ENCODE peak calls at places on chromosomes 3 and 15, in ten cellular contexts. Q is heart left ventricle; E is mucosa of descending colon; T is GM13977; K is CD4-positive, alpha-beta T cell; X is tibial artery; D is AG09309; H is stomach; Y is mesothelial cell of epicardium; S is fibroblast of mammary gland. P is an unnamed sample.

GRCh38 chr15:47129033-47129432 is 588.3 kb upstream of the SEMA6D start:
- DNase-seq in K (no peak), D (no peak), X (no peak), S (no peak), Y (no peak), Q (no peak), H (no peak), T (no peak), E (no peak), P (no peak)

GRCh38 chr15:68818671-68819450 is 1.8 kb downstream of the ANP32A start:
- DNase-seq in T (peak; percentile 62), Y (peak; percentile 59), S (peak; percentile 37), D (no peak), X (peak; percentile 77), E (peak; percentile 80), K (no peak), H (peak; percentile 35), Q (peak; percentile 83), P (no peak)

GRCh38 chr15:83843511-83843910 is 189.6 kb downstream of the ADAMTSL3 start:
- DNase-seq in Y (no peak), S (peak; percentile 96), D (no peak), H (no peak), Q (no peak), T (no peak), E (no peak), K (no peak), X (no peak), P (no peak)

GRCh38 chr15:83955806-83956265 is 279.7 kb upstream of the GOLGA6L4 start:
- DNase-seq in T (no peak), K (no peak), H (no peak), E (no peak), S (no peak), Q (no peak), D (no peak), Y (no peak), X (no peak), P (no peak)

GRCh38 chr3:186099178-186099577 is 9.7 kb downstream of the ETV5 start:
- DNase-seq in E (no peak), S (peak; percentile 74), K (no peak), D (no peak), H (peak; percentile 56), Y (peak; percentile 66), T (no peak), X (no peak), Q (no peak), P (peak; percentile 76)

GRCh38 chr3:172515130-172515918 is 7.9 kb downstream of the TNFSF10 start:
- DNase-seq in H (no peak), X (no peak), D (no peak), K (no peak), E (no peak), Q (no peak), Y (no peak), S (no peak), T (no peak), P (no peak)

GRCh38 chr15:63600001-63600645 is 2.9 kb downstream of the FBXL22 start:
- DNase-seq in S (no peak), D (no peak), Y (no peak), T (no peak), E (peak; percentile 73), Q (no peak), K (no peak), X (peak; percentile 79), H (no peak), P (no peak)

GRCh38 chr15:59273266-59273665 is 66.6 kb downstream of the LDHAL6B start:
- DNase-seq in K (no peak), T (no peak), S (no peak), E (no peak), X (no peak), H (no peak), Y (no peak), Q (no peak), D (no peak), P (no peak)

GRCh38 chr3:100603449-100603848 is 6.0 kb upstream of the ADGRG7 start:
- DNase-seq in Y (no peak), H (no peak), K (no peak), S (peak; percentile 54), Q (no peak), D (no peak), X (no peak), E (no peak), T (peak; percentile 27), P (peak; percentile 29)

GRCh38 chr3:41836360-41837134 is 125.4 kb downstream of the ULK4 start:
- DNase-seq in X (no peak), S (peak; percentile 7), D (no peak), K (no peak), T (peak; percentile 59), Y (no peak), H (peak; percentile 63), Q (no peak), E (no peak), P (no peak)

GRCh38 chr3:132083583-132084372 is 49.0 kb upstream of the CPNE4 start:
- DNase-seq in T (no peak), E (no peak), S (peak; percentile 64), X (no peak), K (no peak), Y (no peak), Q (no peak), H (no peak), D (peak; percentile 8), P (peak; percentile 16)

GRCh38 chr3:109806929-109807328 is 469.6 kb upstream of the DPPA4 start:
- DNase-seq in E (no peak), S (peak; percentile 40), X (no peak), Q (no peak), T (no peak), Y (no peak), H (no peak), K (peak; percentile 3), D (no peak), P (peak; percentile 23)

GRCh38 chr3:120182613-120183524 is 88.6 kb upstream of the GSK3B start:
- DNase-seq in X (no peak), D (no peak), H (no peak), Q (no peak), K (no peak), Y (no peak), S (peak; percentile 68), E (no peak), T (peak; percentile 12), P (peak; percentile 40)

GRCh38 chr3:156691920-156692319 is 17.5 kb downstream of the TIPARP start:
- DNase-seq in Y (no peak), X (no peak), E (no peak), S (peak; percentile 82), Q (no peak), T (no peak), K (no peak), H (no peak), D (no peak), P (peak; percentile 74)

GRCh38 chr3:140359198-140359995 is 318.5 kb upstream of the TRIM42 start:
- DNase-seq in T (no peak), H (no peak), E (no peak), Q (no peak), S (no peak), Y (no peak), D (no peak), X (no peak), K (no peak), P (no peak)

DNA sequence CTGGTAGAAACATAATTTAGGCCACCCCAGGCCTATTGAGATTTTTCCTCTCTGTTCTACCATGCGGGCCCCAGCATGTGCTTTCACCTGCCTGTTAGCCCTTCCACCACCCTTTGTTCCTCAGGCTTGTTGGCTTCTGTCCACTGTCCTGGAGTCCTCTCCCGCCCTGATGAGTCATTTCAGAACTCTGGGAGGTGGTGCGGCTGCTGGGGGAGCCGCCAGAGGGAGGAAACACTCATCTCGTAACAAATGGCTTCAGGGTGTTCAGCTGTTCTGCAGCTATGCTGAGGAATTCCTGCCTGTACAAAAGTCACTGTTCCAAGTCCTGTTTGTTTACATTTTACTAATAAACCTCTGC is 36.3 kb downstream of the LRTM1 start:
- DNase-seq in X (peak; percentile 83), Q (peak; percentile 75), T (no peak), H (peak; percentile 64), S (peak; percentile 97), K (no peak), E (peak; percentile 80), D (peak; percentile 90), Y (peak; percentile 73), P (peak; percentile 98)
- TF ChIP-seq CTCF in X (peak; percentile 22), Q (peak; percentile 48), T (no peak), H (no peak), S (peak; percentile 58), K (no peak), E (peak; percentile 28), D (peak; percentile 69), Y (peak; percentile 13), P (peak; percentile 76)

GRCh38 chr3:98573231-98573728 is 20.1 kb downstream of the CPOX start:
- DNase-seq in E (no peak), T (no peak), Q (no peak), X (no peak), K (no peak), D (no peak), H (no peak), Y (no peak), S (peak; percentile 49), P (no peak)
- TF ChIP-seq CTCF in E (no peak), T (peak; percentile 53), Q (peak; percentile 29), X (peak; percentile 7), K (peak; percentile 74), D (peak; percentile 48), H (peak; percentile 12), Y (peak; percentile 70), S (peak; percentile 56), P (peak; percentile 80)

DNA sequence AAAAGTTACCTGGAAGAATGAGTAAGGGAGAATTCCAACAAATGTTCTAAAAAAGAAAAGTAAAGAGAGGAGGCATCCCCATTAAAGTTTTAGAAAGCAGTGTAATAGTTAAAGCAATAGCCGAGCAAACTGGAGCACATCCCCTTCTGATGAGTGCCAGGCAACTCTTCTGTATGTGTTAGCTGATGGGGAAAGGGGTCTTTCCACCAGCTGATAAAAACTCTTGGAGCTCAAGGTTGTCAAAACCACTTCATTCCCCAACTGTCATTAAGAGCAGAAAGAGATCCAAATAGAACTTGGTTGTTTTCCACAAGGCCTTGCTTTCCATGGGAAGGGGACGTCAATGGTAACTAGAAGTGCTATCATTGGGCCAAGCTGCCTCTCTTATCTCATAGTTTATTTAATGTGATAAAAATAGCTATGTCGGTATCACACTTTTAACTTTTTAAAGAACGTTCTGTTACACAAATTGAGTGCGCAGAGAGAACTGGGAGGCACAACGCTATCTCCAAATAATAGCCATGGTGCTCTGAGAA is 116.9 kb downstream of the POLR2M start:
- DNase-seq in E (no peak), T (no peak), K (no peak), D (no peak), X (no peak), Y (no peak), Q (no peak), H (no peak), S (no peak), P (no peak)
- TF ChIP-seq CTCF in E (no peak), T (no peak), K (no peak), D (no peak), X (no peak), Y (no peak), Q (no peak), H (no peak), S (no peak), P (no peak)

DNA sequence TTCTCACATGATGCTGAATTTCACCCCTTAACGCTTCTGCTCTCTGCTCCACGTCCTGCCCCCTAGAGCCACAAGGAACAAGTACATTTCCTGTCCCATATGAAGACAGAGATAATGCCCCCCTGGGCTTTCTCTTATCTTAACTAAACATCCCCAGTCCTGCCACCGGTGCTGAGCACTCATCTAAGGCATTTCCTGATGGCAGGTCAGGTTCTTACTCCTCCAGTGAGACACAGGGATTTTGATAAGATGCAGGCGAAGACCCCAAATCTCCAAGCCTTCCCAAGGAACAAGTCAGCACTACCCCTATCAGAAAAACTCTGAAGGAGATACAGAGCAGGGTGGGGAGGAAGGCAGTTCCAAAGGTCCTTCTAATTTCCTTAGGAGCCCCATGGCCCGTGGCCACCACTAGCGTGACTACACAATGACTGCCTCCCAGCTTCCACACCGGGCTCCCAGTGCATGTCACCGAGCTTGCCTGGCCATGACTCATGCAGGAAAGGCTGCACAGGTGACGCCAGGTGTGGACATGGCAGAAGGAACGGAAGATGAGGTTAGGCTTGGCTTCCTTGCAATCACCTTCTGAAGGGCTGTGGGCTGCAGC is 152.9 kb downstream of the XXYLT1 start:
- DNase-seq in E (peak; percentile 73), Q (no peak), T (no peak), D (no peak), H (peak; percentile 80), Y (no peak), S (no peak), K (no peak), X (no peak), P (no peak)
- TF ChIP-seq CTCF in E (no peak), Q (peak; percentile 29), T (peak; percentile 35), D (peak; percentile 33), H (no peak), Y (no peak), S (peak; percentile 10), K (no peak), X (no peak), P (peak; percentile 46)